ENCODE peak calls at places on chromosomes 11 and 22, in five cellular contexts. One of them, this sample, is unnamed. For H3K4me1, the result is how much of the 10 kb centered on the place peaks cover.

GRCh38 chr22:25942989-25943411 is 201.0 kb downstream of the MYO18B start:
- DNase-seq in lung: no peak
- DNase-seq in cardiac muscle cell: no peak
- DNase-seq in hepatocyte: peak
- DNase-seq in OCI-LY7: no peak
- DNase-seq in this sample: no peak

GRCh38 chr11:43515090-43515489 is 156.4 kb downstream of the TTC17 start:
- DNase-seq in OCI-LY7: peak
- DNase-seq in lung: no peak
- DNase-seq in cardiac muscle cell: peak
- DNase-seq in hepatocyte: no peak
- DNase-seq in this sample: no peak

GRCh38 chr11:107744736-107745135 is 32.9 kb upstream of the SLN start:
- DNase-seq in hepatocyte: no peak
- DNase-seq in lung: no peak
- DNase-seq in cardiac muscle cell: no peak
- DNase-seq in OCI-LY7: no peak
- DNase-seq in this sample: no peak

GRCh38 chr11:88178211-88178610 is 3.0 kb upstream of the RAB38 start:
- DNase-seq in cardiac muscle cell: no peak
- DNase-seq in OCI-LY7: no peak
- DNase-seq in hepatocyte: no peak
- DNase-seq in lung: no peak
- DNase-seq in this sample: no peak

GRCh38 chr11:6468712-6469495 is 4.8 kb downstream of the TRIM3 start:
- DNase-seq in lung: peak
- DNase-seq in OCI-LY7: peak
- DNase-seq in cardiac muscle cell: peak
- DNase-seq in hepatocyte: peak
- DNase-seq in this sample: no peak

GRCh38 chr22:36660510-36660840 is 43.1 kb downstream of the CACNG2 start:
- DNase-seq in cardiac muscle cell: no peak
- DNase-seq in lung: no peak
- DNase-seq in hepatocyte: no peak
- DNase-seq in OCI-LY7: no peak
- DNase-seq in this sample: no peak

GRCh38 chr22:33883961-33884808 is 36.1 kb downstream of the LARGE1 start:
- DNase-seq in OCI-LY7: no peak
- DNase-seq in lung: no peak
- DNase-seq in hepatocyte: no peak
- DNase-seq in cardiac muscle cell: no peak
- DNase-seq in this sample: no peak

GRCh38 chr11:131864205-131864604 is 493.8 kb downstream of the NTM start:
- DNase-seq in OCI-LY7: no peak
- DNase-seq in hepatocyte: no peak
- DNase-seq in lung: no peak
- DNase-seq in cardiac muscle cell: no peak
- DNase-seq in this sample: no peak

GRCh38 chr22:35629406-35630234 is 12.5 kb upstream of the MB start:
- DNase-seq in hepatocyte: peak
- DNase-seq in OCI-LY7: peak
- DNase-seq in cardiac muscle cell: peak
- DNase-seq in lung: peak
- DNase-seq in this sample: no peak

GRCh38 chr11:60265373-60266214 is 14.9 kb upstream of the MS4A4A start:
- DNase-seq in OCI-LY7: peak
- DNase-seq in hepatocyte: peak
- DNase-seq in lung: no peak
- DNase-seq in cardiac muscle cell: peak
- DNase-seq in this sample: no peak

GRCh38 chr11:129846508-129847335 is 31.1 kb downstream of the TMEM45B start:
- DNase-seq in cardiac muscle cell: no peak
- DNase-seq in lung: no peak
- DNase-seq in OCI-LY7: peak
- DNase-seq in hepatocyte: peak
- DNase-seq in this sample: no peak

GRCh38 chr22:49281467-49282340 is 546.0 kb downstream of the BRD1 start:
- DNase-seq in lung: no peak
- DNase-seq in cardiac muscle cell: no peak
- DNase-seq in OCI-LY7: no peak
- DNase-seq in hepatocyte: peak
- DNase-seq in this sample: no peak

GRCh38 chr11:114413958-114414357 is 13.5 kb downstream of the RBM7 start:
- DNase-seq in OCI-LY7: no peak
- DNase-seq in hepatocyte: no peak
- DNase-seq in lung: no peak
- DNase-seq in cardiac muscle cell: no peak
- DNase-seq in this sample: no peak

GRCh38 chr22:35357883-35358621 is 22.8 kb upstream of the HMOX1 start:
- DNase-seq in OCI-LY7: no peak
- DNase-seq in hepatocyte: no peak
- DNase-seq in cardiac muscle cell: no peak
- DNase-seq in lung: no peak
- DNase-seq in this sample: no peak

GRCh38 chr11:19988598-19988997 is 171.7 kb downstream of the DBX1 start:
- DNase-seq in cardiac muscle cell: no peak
- DNase-seq in hepatocyte: peak
- DNase-seq in OCI-LY7: no peak
- DNase-seq in lung: peak
- DNase-seq in this sample: no peak

GRCh38 chr11:89405629-89406028 is 85.5 kb downstream of the NOX4 start:
- DNase-seq in hepatocyte: no peak
- DNase-seq in OCI-LY7: no peak
- DNase-seq in cardiac muscle cell: peak
- DNase-seq in lung: no peak
- DNase-seq in this sample: no peak

GRCh38 chr22:23204541-23205157 is 24.3 kb downstream of the BCR start:
- DNase-seq in hepatocyte: no peak
- DNase-seq in cardiac muscle cell: no peak
- DNase-seq in lung: peak
- DNase-seq in OCI-LY7: no peak
- DNase-seq in this sample: no peak

GRCh38 chr11:702731-703461 is 3.1 kb upstream of the EPS8L2 start:
- DNase-seq in OCI-LY7: no peak
- DNase-seq in cardiac muscle cell: no peak
- DNase-seq in hepatocyte: no peak
- DNase-seq in lung: peak
- DNase-seq in this sample: no peak

GRCh38 chr11:133659542-133660201 is 127.4 kb upstream of the OPCML start:
- DNase-seq in lung: no peak
- DNase-seq in hepatocyte: peak
- DNase-seq in OCI-LY7: no peak
- DNase-seq in cardiac muscle cell: no peak
- DNase-seq in this sample: no peak

GRCh38 chr11:71454470-71455113 is 1.6 kb downstream of the NADSYN1 start:
- DNase-seq in OCI-LY7: peak
- DNase-seq in cardiac muscle cell: no peak
- DNase-seq in lung: no peak
- DNase-seq in hepatocyte: peak
- DNase-seq in this sample: peak

GRCh38 chr11:83865636-83866461 is 579.7 kb upstream of the CCDC90B start:
- DNase-seq in hepatocyte: no peak
- DNase-seq in lung: no peak
- DNase-seq in OCI-LY7: no peak
- DNase-seq in cardiac muscle cell: no peak
- DNase-seq in this sample: no peak

GRCh38 chr22:47380692-47381091 is 618.2 kb downstream of the TBC1D22A start:
- DNase-seq in OCI-LY7: no peak
- DNase-seq in cardiac muscle cell: no peak
- DNase-seq in hepatocyte: no peak
- DNase-seq in lung: no peak
- DNase-seq in this sample: no peak

GRCh38 chr11:60168306-60168705 is 14.6 kb downstream of the MS4A6A start:
- DNase-seq in cardiac muscle cell: no peak
- DNase-seq in OCI-LY7: no peak
- DNase-seq in lung: no peak
- DNase-seq in hepatocyte: no peak
- DNase-seq in this sample: no peak

GRCh38 chr11:66343176-66343575 is 1.7 kb downstream of the BRMS1 start:
- DNase-seq in hepatocyte: no peak
- DNase-seq in OCI-LY7: no peak
- DNase-seq in lung: no peak
- DNase-seq in cardiac muscle cell: no peak
- DNase-seq in this sample: no peak

GRCh38 chr11:111980062-111980461 is 42.9 kb downstream of the DIXDC1 start:
- DNase-seq in cardiac muscle cell: no peak
- DNase-seq in OCI-LY7: no peak
- DNase-seq in lung: no peak
- DNase-seq in hepatocyte: no peak
- DNase-seq in this sample: no peak

GRCh38 chr11:111977141-111978027 is 40.2 kb downstream of the DIXDC1 start:
- DNase-seq in OCI-LY7: no peak
- DNase-seq in cardiac muscle cell: peak
- DNase-seq in hepatocyte: peak
- DNase-seq in lung: peak
- DNase-seq in this sample: peak

GRCh38 chr11:111976614-111977140 is 39.5 kb downstream of the DIXDC1 start:
- DNase-seq in OCI-LY7: no peak
- DNase-seq in cardiac muscle cell: peak
- DNase-seq in hepatocyte: no peak
- DNase-seq in lung: no peak
- DNase-seq in this sample: no peak

GRCh38 chr11:111976119-111976518 is 39.0 kb downstream of the DIXDC1 start:
- DNase-seq in hepatocyte: no peak
- DNase-seq in cardiac muscle cell: no peak
- DNase-seq in lung: no peak
- DNase-seq in OCI-LY7: no peak
- DNase-seq in this sample: no peak

DNA sequence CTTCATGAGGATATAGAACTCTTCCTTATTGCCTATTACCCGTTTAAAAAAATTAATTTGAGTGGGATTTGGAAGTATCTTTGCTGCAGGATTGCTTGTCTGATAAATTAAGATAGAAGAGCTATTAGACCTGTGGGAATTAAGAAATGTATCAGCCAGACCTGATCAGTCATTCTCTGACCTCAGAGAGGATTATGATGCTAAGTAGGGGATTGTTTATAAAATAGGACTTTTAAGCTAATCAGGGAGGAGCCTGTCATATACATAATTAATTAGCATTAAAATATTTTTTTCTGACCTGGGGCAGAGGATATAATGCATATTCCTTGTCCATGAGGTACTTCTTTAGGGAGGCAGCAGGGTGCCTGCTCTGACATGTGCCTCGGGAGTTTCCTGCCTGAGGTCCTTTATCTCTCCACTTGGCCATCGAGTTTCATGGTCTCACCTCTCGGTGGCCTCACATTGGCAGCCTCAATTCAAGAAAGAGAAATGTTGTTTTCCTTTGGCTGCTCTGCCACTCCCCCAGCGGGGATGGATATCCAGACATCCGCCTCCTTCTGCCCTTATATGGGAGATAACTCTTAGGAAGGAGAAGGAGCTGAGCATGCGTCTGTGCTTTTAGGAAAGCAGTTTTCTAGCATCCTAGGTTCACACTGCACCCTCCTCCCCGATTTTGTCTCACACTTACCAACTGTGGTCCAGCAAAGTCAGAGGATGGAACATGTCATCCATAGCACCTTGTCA is 41.1 kb downstream of the DIXDC1 start:
- DNase-seq in cardiac muscle cell: peak
- DNase-seq in lung: no peak
- DNase-seq in OCI-LY7: no peak
- DNase-seq in hepatocyte: peak
- DNase-seq in this sample: no peak
- H3K4me1 ChIP-seq in cardiac muscle cell: under half
- H3K4me1 ChIP-seq in lung: under half
- H3K4me1 ChIP-seq in OCI-LY7: under half
- H3K4me1 ChIP-seq in hepatocyte: under half
- H3K4me1 ChIP-seq in this sample: under half

GRCh38 chr11:30753994-30754393 is 167.8 kb upstream of the MPPED2 start:
- DNase-seq in cardiac muscle cell: no peak
- DNase-seq in lung: no peak
- DNase-seq in hepatocyte: no peak
- DNase-seq in OCI-LY7: no peak
- DNase-seq in this sample: no peak

GRCh38 chr11:30758946-30759501 is 172.9 kb upstream of the MPPED2 start:
- DNase-seq in OCI-LY7: no peak
- DNase-seq in lung: no peak
- DNase-seq in cardiac muscle cell: no peak
- DNase-seq in hepatocyte: no peak
- DNase-seq in this sample: no peak

GRCh38 chr11:30760341-30760740 is 174.2 kb upstream of the MPPED2 start:
- DNase-seq in OCI-LY7: no peak
- DNase-seq in hepatocyte: no peak
- DNase-seq in cardiac muscle cell: no peak
- DNase-seq in lung: no peak
- DNase-seq in this sample: no peak

GRCh38 chr11:30762188-30762587 is 176.0 kb upstream of the MPPED2 start:
- DNase-seq in cardiac muscle cell: no peak
- DNase-seq in OCI-LY7: no peak
- DNase-seq in hepatocyte: no peak
- DNase-seq in lung: no peak
- DNase-seq in this sample: no peak

DNA sequence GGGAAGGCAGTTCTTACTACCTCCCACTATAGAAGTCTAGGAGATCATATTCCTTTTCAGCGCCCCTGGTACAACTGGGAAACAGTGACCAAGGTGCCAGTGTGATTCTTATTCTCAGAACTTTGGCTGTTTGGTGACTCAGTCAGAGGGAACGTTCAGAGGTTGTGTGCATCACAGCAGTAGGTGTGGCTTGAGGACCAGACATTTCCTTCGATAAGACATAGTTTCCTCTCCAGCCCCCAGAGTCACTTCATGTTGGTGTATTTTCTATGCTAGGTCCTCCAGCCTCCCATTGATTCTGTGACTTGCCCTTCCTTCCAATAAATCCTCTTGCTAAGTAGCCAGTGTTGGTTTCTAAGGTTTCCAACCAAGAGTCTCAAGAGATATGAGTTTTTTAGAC is 171.9 kb upstream of the MPPED2 start:
- DNase-seq in OCI-LY7: no peak
- DNase-seq in lung: no peak
- DNase-seq in cardiac muscle cell: no peak
- DNase-seq in hepatocyte: no peak
- DNase-seq in this sample: no peak
- H3K4me3 ChIP-seq in OCI-LY7: no peak
- H3K4me3 ChIP-seq in lung: no peak
- H3K4me3 ChIP-seq in cardiac muscle cell: no peak
- H3K4me3 ChIP-seq in hepatocyte: no peak
- H3K4me3 ChIP-seq in this sample: no peak

GRCh38 chr22:43387815-43388214 is 24.0 kb upstream of the MPPED1 start:
- DNase-seq in cardiac muscle cell: no peak
- DNase-seq in hepatocyte: no peak
- DNase-seq in lung: no peak
- DNase-seq in OCI-LY7: no peak
- DNase-seq in this sample: no peak
- TF ChIP-seq CTCF in cardiac muscle cell: no peak
- TF ChIP-seq CTCF in hepatocyte: no peak
- TF ChIP-seq CTCF in lung: no peak
- TF ChIP-seq CTCF in OCI-LY7: no peak
- TF ChIP-seq CTCF in this sample: no peak

DNA sequence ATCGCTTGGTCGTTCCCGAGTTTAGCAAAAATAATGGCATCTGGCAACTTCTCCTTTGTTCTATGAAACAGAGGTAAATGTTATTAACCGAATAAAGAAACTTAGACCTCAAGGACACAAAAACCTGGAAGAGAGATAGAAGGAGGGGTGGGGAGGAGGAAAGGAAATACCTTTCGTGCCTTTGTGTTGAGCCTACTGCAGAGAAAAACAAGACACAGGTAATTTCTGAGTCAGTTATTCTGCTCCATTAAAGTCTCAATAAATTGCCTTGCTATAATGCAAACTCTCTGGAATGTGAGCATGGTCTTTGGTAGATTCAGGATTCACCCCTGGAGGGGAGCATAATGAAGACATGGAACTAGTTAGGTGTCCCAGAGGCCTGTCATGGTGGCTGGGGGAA is 72.4 kb upstream of the CADM1 start:
- DNase-seq in OCI-LY7: no peak
- DNase-seq in lung: no peak
- DNase-seq in hepatocyte: no peak
- DNase-seq in cardiac muscle cell: no peak
- DNase-seq in this sample: no peak
- H3K4me1 ChIP-seq in OCI-LY7: under half
- H3K4me1 ChIP-seq in lung: under half
- H3K4me1 ChIP-seq in hepatocyte: under half
- H3K4me1 ChIP-seq in cardiac muscle cell: under half
- H3K4me1 ChIP-seq in this sample: under half

This sample was measured in CD8-positive, alpha-beta T cell.